ENCODE peak calls at places on chromosomes 13 and 19, in six cellular contexts. R is MM.1S, D is nephron progenitor cell, H is NB4, K is activated B cell treated with CpG ODN at 0.5 μM for 24 hours, N is AG04450. Q is an unnamed sample.

GRCh38 chr13:57629391-57629804 is 2.1 kb upstream of the PCDH17 start:
- DNase-seq in H (no peak), R (no peak), N (no peak), K (no peak), D (peak), Q (no peak)

GRCh38 chr19:33503791-33504444 is 17.7 kb downstream of the PEPD start:
- DNase-seq in H (no peak), R (no peak), K (no peak), N (no peak), D (no peak), Q (no peak)

GRCh38 chr19:15623711-15624318 is 8.8 kb downstream of the CYP4F8 start:
- DNase-seq in D (peak), H (peak), R (peak), K (no peak), N (no peak), Q (no peak)

GRCh38 chr19:38665950-38666661 is 18.7 kb downstream of the ACTN4 start:
- DNase-seq in H (no peak), K (no peak), R (no peak), N (no peak), D (peak), Q (no peak)

GRCh38 chr19:51690359-51691121 is 2.6 kb upstream of the SPACA6 start:
- DNase-seq in N (peak), D (peak), R (no peak), K (no peak), H (peak), Q (no peak)

GRCh38 chr19:31002852-31003251 is 346.4 kb downstream of the TSHZ3 start:
- DNase-seq in K (no peak), H (no peak), R (no peak), D (no peak), N (no peak), Q (no peak)

GRCh38 chr19:56348289-56348877 is 33.7 kb upstream of the ZSCAN5A start:
- DNase-seq in R (peak), K (no peak), N (no peak), H (peak), D (no peak), Q (no peak)

GRCh38 chr13:78722700-78723099 is 63.7 kb upstream of the OBI1 start:
- DNase-seq in K (no peak), R (no peak), H (no peak), N (no peak), D (no peak), Q (no peak)

GRCh38 chr13:30147380-30147779 is 160.0 kb downstream of the KATNAL1 start:
- DNase-seq in K (no peak), N (no peak), H (peak), D (no peak), R (no peak), Q (no peak)

GRCh38 chr19:5149930-5150329 is 181.0 kb downstream of the KDM4B start:
- DNase-seq in H (no peak), N (no peak), K (no peak), R (no peak), D (no peak), Q (no peak)

GRCh38 chr13:23433171-23434153 is at the start of gene SACS:
- DNase-seq in R (no peak), D (peak), N (no peak), H (peak), K (no peak), Q (no peak)

GRCh38 chr13:44188257-44188656 is 185.4 kb upstream of the SERP2 start:
- DNase-seq in D (no peak), R (no peak), N (no peak), K (no peak), H (no peak), Q (no peak)

GRCh38 chr19:28710278-28710677 is 502.7 kb downstream of the UQCRFS1 start:
- DNase-seq in R (peak), D (peak), H (peak), N (peak), K (no peak), Q (peak)

GRCh38 chr13:28100149-28101121 is at the start of gene FLT3:
- DNase-seq in D (peak), R (peak), K (peak), H (peak), N (no peak), Q (no peak)

GRCh38 chr19:1098177-1099051 is 3.2 kb upstream of the POLR2E start:
- DNase-seq in R (no peak), D (no peak), K (no peak), H (no peak), N (no peak), Q (no peak)

GRCh38 chr13:41603917-41604316 is 146.6 kb downstream of the RGCC start:
- DNase-seq in N (no peak), K (no peak), R (no peak), H (peak), D (no peak), Q (no peak)

GRCh38 chr13:106296723-106297122 is 238.7 kb downstream of the EFNB2 start:
- DNase-seq in H (no peak), D (no peak), K (no peak), R (no peak), N (no peak), Q (no peak)

GRCh38 chr13:113748862-113749451 is 10.1 kb upstream of the TMEM255B start:
- DNase-seq in D (no peak), K (no peak), H (no peak), R (no peak), N (no peak), Q (no peak)

GRCh38 chr13:43760257-43760656 is 26.5 kb downstream of the ENOX1 start:
- DNase-seq in R (no peak), N (no peak), H (no peak), K (no peak), D (no peak), Q (no peak)

GRCh38 chr13:98838776-98839175 is 86.3 kb upstream of the SLC15A1 start:
- DNase-seq in H (no peak), K (no peak), R (no peak), D (no peak), N (no peak), Q (no peak)

GRCh38 chr19:7993560-7993959 is 11.9 kb downstream of the ELAVL1 start:
- DNase-seq in K (no peak), R (no peak), N (no peak), D (no peak), H (no peak), Q (no peak)

DNA sequence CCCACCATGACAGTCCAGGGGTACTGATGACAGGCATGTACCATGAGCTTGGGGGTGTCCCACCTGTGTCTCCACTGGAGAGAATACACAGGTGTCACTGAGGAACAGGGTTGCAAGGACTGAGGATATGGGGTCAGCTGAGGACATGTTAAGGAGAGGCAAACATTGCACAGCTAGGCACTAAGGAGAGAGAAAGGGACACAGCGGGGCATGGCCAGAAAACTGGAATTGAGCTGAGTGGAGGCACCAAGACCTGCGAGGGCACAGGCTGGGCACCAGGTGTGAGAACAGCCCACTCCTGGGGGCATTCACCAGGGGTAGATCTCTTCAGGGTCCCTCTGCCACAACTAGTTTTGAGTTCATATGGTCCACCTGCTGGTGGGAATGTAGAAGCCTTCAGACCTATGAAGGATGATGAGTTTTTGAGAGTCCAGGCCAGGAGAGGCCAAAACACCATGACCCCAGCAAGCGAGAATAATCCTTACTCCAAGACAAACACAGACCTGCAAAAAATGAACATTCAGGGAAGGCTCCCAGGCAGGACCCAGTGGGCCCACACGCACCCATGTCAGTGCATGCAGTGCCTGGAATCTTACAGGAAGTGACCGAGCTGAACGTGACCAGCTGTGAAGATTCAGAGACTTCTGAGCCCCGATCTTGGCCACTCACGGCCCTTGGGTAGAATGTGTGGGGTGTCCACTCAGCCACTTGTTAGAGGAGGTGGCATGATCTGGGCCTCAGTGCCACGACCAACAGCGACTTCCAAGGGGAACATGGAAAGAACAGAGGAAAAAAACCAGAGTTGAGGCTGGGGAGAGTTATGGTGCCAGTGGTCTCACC is 1.4 kb upstream of the ZNF584 start:
- DNase-seq in D (no peak), K (no peak), H (peak), R (no peak), N (no peak), Q (no peak)
- TF ChIP-seq CTCF in D (no peak), K (no peak), H (peak), R (no peak), N (peak), Q (peak)

GRCh38 chr13:26735677-26736076 is 24.9 kb downstream of the GPR12 start:
- DNase-seq in R (no peak), K (no peak), D (no peak), H (no peak), N (no peak), Q (no peak)
- TF ChIP-seq CTCF in R (no peak), K (no peak), D (no peak), H (no peak), N (no peak), Q (no peak)

DNA sequence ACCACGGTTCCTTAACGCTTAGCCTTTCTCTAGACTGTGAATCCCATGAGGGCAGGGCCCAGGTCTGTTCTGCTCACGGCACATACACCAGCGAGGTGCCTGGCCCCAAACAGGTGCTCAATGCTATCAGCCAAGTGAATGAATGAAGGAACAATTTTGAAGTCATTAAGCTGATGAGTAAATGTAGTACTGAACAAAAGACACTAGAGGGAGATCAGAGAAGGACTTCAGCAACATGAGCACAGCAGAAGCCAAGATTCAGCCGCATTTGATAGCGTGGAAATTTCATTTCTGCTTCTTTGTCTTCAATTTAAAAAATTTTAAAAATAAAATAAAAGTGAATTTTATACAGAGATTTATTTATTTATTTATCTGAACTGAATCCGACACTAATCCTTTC is 20.1 kb upstream of the MYO16 start:
- DNase-seq in D (no peak), K (no peak), H (peak), N (peak), R (peak), Q (peak)
- TF ChIP-seq CTCF in D (peak), K (no peak), H (peak), N (peak), R (peak), Q (peak)

DNA sequence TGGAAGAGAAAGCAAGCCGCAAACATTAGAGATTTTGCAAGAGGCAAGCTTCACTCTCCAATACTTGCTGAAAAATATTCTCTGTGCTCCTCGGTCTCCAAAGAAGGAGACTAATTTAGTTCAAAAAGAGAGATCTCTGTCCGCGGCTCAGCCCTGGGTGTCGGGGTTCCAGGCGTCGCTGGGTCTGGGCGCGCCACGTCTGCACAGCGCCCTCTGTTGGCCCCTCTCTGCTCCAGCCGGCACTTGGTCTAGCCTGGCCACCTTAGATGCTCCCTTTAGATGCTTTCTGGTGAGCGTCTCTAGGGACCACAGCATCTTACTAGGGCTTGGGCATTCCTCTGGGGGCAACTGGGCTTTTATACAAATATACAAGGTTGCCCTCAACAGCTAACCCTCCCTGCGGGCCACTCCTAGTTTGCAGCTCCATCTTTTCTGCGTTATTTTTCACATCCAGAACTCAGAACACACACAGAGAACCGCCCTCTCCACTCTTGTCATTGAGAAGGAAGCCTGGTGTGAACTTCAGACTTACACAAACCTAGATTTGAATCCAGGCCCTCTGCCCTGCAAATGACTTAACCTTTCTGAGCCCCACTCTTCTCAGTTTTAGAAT is 78.3 kb downstream of the CYSLTR2 start:
- DNase-seq in H (peak), N (no peak), D (peak), K (peak), R (peak), Q (no peak)
- TF ChIP-seq CTCF in H (peak), N (peak), D (peak), K (no peak), R (peak), Q (peak)

DNA sequence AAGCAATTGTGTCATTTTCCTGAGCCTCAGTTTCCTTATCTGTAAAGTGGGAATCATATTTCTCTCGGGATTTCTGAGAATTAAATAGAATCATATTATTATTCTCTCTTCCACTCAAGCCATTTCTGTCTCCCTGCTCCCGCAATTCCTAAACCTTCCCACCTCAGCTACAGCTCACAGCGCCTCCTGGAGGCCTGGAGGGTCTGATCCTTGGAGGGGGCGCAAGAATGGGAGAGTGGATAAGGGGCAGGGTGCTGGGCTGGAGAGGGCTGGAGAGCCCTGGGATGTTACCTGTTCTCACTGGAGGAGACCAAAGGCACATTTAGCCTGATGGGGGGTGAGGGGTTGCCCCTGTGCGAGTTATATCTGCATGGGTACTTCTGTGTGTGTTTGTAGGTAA is 31.1 kb upstream of the CYP2S1 start:
- DNase-seq in R (no peak), D (no peak), N (no peak), K (no peak), H (no peak), Q (no peak)
- TF ChIP-seq CTCF in R (peak), D (no peak), N (no peak), K (no peak), H (peak), Q (no peak)

DNA sequence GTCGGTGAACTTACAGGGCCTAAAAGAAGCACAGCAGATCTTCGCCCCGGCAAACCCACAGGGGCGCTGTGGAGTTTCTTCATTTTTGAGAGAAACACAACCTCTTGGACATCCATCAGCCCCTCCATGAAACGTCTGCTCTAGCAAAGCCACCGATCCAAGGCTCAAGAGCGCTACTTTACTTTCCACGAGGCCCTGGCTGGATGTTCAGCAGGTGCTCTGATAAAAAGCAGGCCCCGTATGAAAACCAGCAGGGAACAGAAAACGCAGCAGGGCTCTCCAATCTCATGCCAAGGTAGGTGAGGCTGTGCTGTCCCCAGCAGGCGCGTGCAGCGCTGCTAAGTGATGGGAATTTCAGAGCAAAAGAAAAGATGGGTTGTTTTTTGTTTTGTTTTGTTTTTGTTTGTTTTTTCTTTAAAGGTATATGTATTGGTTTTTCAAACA is 86.7 kb downstream of the IRS2 start:
- DNase-seq in D (no peak), K (no peak), H (peak), N (no peak), R (no peak), Q (no peak)
- TF ChIP-seq CTCF in D (no peak), K (no peak), H (peak), N (no peak), R (no peak), Q (no peak)

Q was measured in AG09319.